ENCODE peak calls at places on chromosomes 2 and 18, in four cellular contexts. One of them, this sample, is unnamed.

GRCh38 chr2:100058014-100058310 is 84.4 kb downstream of the AFF3 start:
- DNase-seq in K562: no peak
- DNase-seq in activated T-cell treated with anti-CD3 and anti-CD28 coated beads, Interleukin-2, amount 50 U/mL, for 72 hours: no peak
- DNase-seq in left cardiac atrium: no peak
- DNase-seq in this sample: no peak

GRCh38 chr2:40625849-40626248 is 174.0 kb upstream of the SLC8A1 start:
- DNase-seq in K562: no peak
- DNase-seq in activated T-cell treated with anti-CD3 and anti-CD28 coated beads, Interleukin-2, amount 50 U/mL, for 72 hours: no peak
- DNase-seq in left cardiac atrium: no peak
- DNase-seq in this sample: no peak

GRCh38 chr18:3340015-3340681 is 78.2 kb downstream of the MYL12B start:
- DNase-seq in K562: peak; percentile 61
- DNase-seq in activated T-cell treated with anti-CD3 and anti-CD28 coated beads, Interleukin-2, amount 50 U/mL, for 72 hours: peak; percentile 12
- DNase-seq in left cardiac atrium: no peak
- DNase-seq in this sample: no peak

GRCh38 chr2:233100192-233100998 is 40.3 kb downstream of the INPP5D start:
- DNase-seq in K562: no peak
- DNase-seq in activated T-cell treated with anti-CD3 and anti-CD28 coated beads, Interleukin-2, amount 50 U/mL, for 72 hours: peak; percentile 82
- DNase-seq in left cardiac atrium: no peak
- DNase-seq in this sample: no peak

GRCh38 chr18:47191956-47192355 is 15.8 kb upstream of the IER3IP1 start:
- DNase-seq in K562: no peak
- DNase-seq in activated T-cell treated with anti-CD3 and anti-CD28 coated beads, Interleukin-2, amount 50 U/mL, for 72 hours: peak; percentile 7
- DNase-seq in left cardiac atrium: no peak
- DNase-seq in this sample: peak; percentile 29

GRCh38 chr2:168565112-168565511 is 109.0 kb downstream of the CERS6 start:
- DNase-seq in K562: no peak
- DNase-seq in activated T-cell treated with anti-CD3 and anti-CD28 coated beads, Interleukin-2, amount 50 U/mL, for 72 hours: no peak
- DNase-seq in left cardiac atrium: no peak
- DNase-seq in this sample: no peak

GRCh38 chr2:151922845-151923666 is 94.8 kb upstream of the ARL5A start:
- DNase-seq in K562: peak; percentile 34
- DNase-seq in activated T-cell treated with anti-CD3 and anti-CD28 coated beads, Interleukin-2, amount 50 U/mL, for 72 hours: no peak
- DNase-seq in left cardiac atrium: peak; percentile 85
- DNase-seq in this sample: peak; percentile 95

GRCh38 chr18:32040936-32041335 is 22.3 kb downstream of the RNF125 start:
- DNase-seq in K562: no peak
- DNase-seq in activated T-cell treated with anti-CD3 and anti-CD28 coated beads, Interleukin-2, amount 50 U/mL, for 72 hours: peak; percentile 26
- DNase-seq in left cardiac atrium: no peak
- DNase-seq in this sample: no peak

GRCh38 chr2:129923265-129924141 is 56.0 kb upstream of the RAB6C start:
- DNase-seq in K562: peak; percentile 44
- DNase-seq in activated T-cell treated with anti-CD3 and anti-CD28 coated beads, Interleukin-2, amount 50 U/mL, for 72 hours: peak; percentile 13
- DNase-seq in left cardiac atrium: no peak
- DNase-seq in this sample: no peak

GRCh38 chr2:181944164-181944913 is 41.3 kb upstream of the PPP1R1C start:
- DNase-seq in K562: no peak
- DNase-seq in activated T-cell treated with anti-CD3 and anti-CD28 coated beads, Interleukin-2, amount 50 U/mL, for 72 hours: no peak
- DNase-seq in left cardiac atrium: no peak
- DNase-seq in this sample: no peak

GRCh38 chr2:99420751-99421299 is 69.0 kb downstream of the REV1 start:
- DNase-seq in K562: no peak
- DNase-seq in activated T-cell treated with anti-CD3 and anti-CD28 coated beads, Interleukin-2, amount 50 U/mL, for 72 hours: no peak
- DNase-seq in left cardiac atrium: no peak
- DNase-seq in this sample: peak; percentile 13

GRCh38 chr2:159758239-159758638 is 39.8 kb downstream of the CD302 start:
- DNase-seq in K562: no peak
- DNase-seq in activated T-cell treated with anti-CD3 and anti-CD28 coated beads, Interleukin-2, amount 50 U/mL, for 72 hours: no peak
- DNase-seq in left cardiac atrium: no peak
- DNase-seq in this sample: no peak

GRCh38 chr18:2692508-2692907 is 37.0 kb downstream of the SMCHD1 start:
- DNase-seq in K562: no peak
- DNase-seq in activated T-cell treated with anti-CD3 and anti-CD28 coated beads, Interleukin-2, amount 50 U/mL, for 72 hours: no peak
- DNase-seq in left cardiac atrium: no peak
- DNase-seq in this sample: no peak

GRCh38 chr2:104385743-104386142 is 468.2 kb upstream of the POU3F3 start:
- DNase-seq in K562: no peak
- DNase-seq in activated T-cell treated with anti-CD3 and anti-CD28 coated beads, Interleukin-2, amount 50 U/mL, for 72 hours: no peak
- DNase-seq in left cardiac atrium: no peak
- DNase-seq in this sample: no peak

GRCh38 chr2:146238254-146238961 is 1606.4 kb upstream of the ACVR2A start:
- DNase-seq in K562: no peak
- DNase-seq in activated T-cell treated with anti-CD3 and anti-CD28 coated beads, Interleukin-2, amount 50 U/mL, for 72 hours: no peak
- DNase-seq in left cardiac atrium: no peak
- DNase-seq in this sample: no peak

GRCh38 chr2:27049422-27050280 is 1.8 kb upstream of the AGBL5 start:
- DNase-seq in K562: no peak
- DNase-seq in activated T-cell treated with anti-CD3 and anti-CD28 coated beads, Interleukin-2, amount 50 U/mL, for 72 hours: peak; percentile 73
- DNase-seq in left cardiac atrium: peak; percentile 53
- DNase-seq in this sample: no peak

GRCh38 chr2:169641464-169641863 is 52.7 kb downstream of the CFAP210 start:
- DNase-seq in K562: no peak
- DNase-seq in activated T-cell treated with anti-CD3 and anti-CD28 coated beads, Interleukin-2, amount 50 U/mL, for 72 hours: no peak
- DNase-seq in left cardiac atrium: no peak
- DNase-seq in this sample: no peak

GRCh38 chr2:237714690-237715458 is 83.7 kb upstream of the RBM44 start:
- DNase-seq in K562: no peak
- DNase-seq in activated T-cell treated with anti-CD3 and anti-CD28 coated beads, Interleukin-2, amount 50 U/mL, for 72 hours: no peak
- DNase-seq in left cardiac atrium: no peak
- DNase-seq in this sample: no peak

GRCh38 chr2:53021285-53021684 is 746.3 kb upstream of the CHAC2 start:
- DNase-seq in K562: no peak
- DNase-seq in activated T-cell treated with anti-CD3 and anti-CD28 coated beads, Interleukin-2, amount 50 U/mL, for 72 hours: no peak
- DNase-seq in left cardiac atrium: no peak
- DNase-seq in this sample: no peak

GRCh38 chr2:159936471-159936870 is 125.9 kb downstream of the PLA2R1 start:
- DNase-seq in K562: peak; percentile 37
- DNase-seq in activated T-cell treated with anti-CD3 and anti-CD28 coated beads, Interleukin-2, amount 50 U/mL, for 72 hours: no peak
- DNase-seq in left cardiac atrium: no peak
- DNase-seq in this sample: no peak

GRCh38 chr2:214706986-214707385 is 102.5 kb downstream of the BARD1 start:
- DNase-seq in K562: peak; percentile 2
- DNase-seq in activated T-cell treated with anti-CD3 and anti-CD28 coated beads, Interleukin-2, amount 50 U/mL, for 72 hours: no peak
- DNase-seq in left cardiac atrium: no peak
- DNase-seq in this sample: no peak

GRCh38 chr2:64524604-64525322 is 635 bp downstream of the AFTPH start:
- DNase-seq in K562: peak; percentile 42
- DNase-seq in activated T-cell treated with anti-CD3 and anti-CD28 coated beads, Interleukin-2, amount 50 U/mL, for 72 hours: peak; percentile 44
- DNase-seq in left cardiac atrium: peak; percentile 41
- DNase-seq in this sample: no peak

This sample was measured in pulmonary artery endothelial cell.